ENCODE peak calls at places on chromosomes 7 and 10, in eight cellular contexts. U is hepatocyte; J is left cardiac atrium; F is Calu3; L is stimulated activated CD4-positive, alpha-beta T cell treated with anti-CD3 and anti-CD28 coated beads, Interleukin-1b, Interleukin-23, amount 100 ng/mL, for 4 hours; V is activated effector memory CD4-positive, alpha-beta T cell treated with Interleukin-2 at 50 U/mL for 16 hours; C is suprapubic skin; K is hypothalamus. Z is an unnamed sample.

GRCh38 chr7:151110941-151111645 is 24.8 kb downstream of the AGAP3 start:
- DNase-seq in F (peak), U (peak), J (peak), V (peak), C (peak), L (peak), K (peak), Z (peak)

GRCh38 chr10:103458720-103459119 is at the start of gene CALHM1:
- DNase-seq in U (peak), C (no peak), L (no peak), F (no peak), V (no peak), J (no peak), K (no peak), Z (no peak)

GRCh38 chr10:43267811-43268210 is 946 bp upstream of the RASGEF1A start:
- DNase-seq in V (no peak), U (no peak), K (no peak), L (no peak), F (no peak), J (no peak), C (no peak), Z (no peak)

GRCh38 chr10:970311-971149 is 17.7 kb upstream of the GTPBP4 start:
- DNase-seq in V (no peak), U (peak), K (no peak), L (no peak), F (no peak), C (no peak), J (peak), Z (no peak)

GRCh38 chr10:119049777-119050176 is 20.3 kb downstream of the NANOS1 start:
- DNase-seq in V (no peak), C (no peak), J (no peak), U (no peak), L (no peak), K (no peak), F (no peak), Z (no peak)

GRCh38 chr7:99218406-99219184 is 10.7 kb upstream of the KPNA7 start:
- DNase-seq in U (no peak), K (no peak), J (no peak), L (no peak), V (no peak), F (peak), C (no peak), Z (no peak)

GRCh38 chr7:133484135-133484534 is 231.3 kb downstream of the EXOC4 start:
- DNase-seq in C (no peak), U (no peak), K (no peak), V (no peak), J (no peak), L (peak), F (no peak), Z (peak)

GRCh38 chr10:93300518-93300917 is 181.6 kb downstream of the MYOF start:
- DNase-seq in F (no peak), V (no peak), J (no peak), L (no peak), K (no peak), C (no peak), U (no peak), Z (no peak)

GRCh38 chr7:87448427-87448826 is 27.1 kb downstream of the ABCB4 start:
- DNase-seq in U (no peak), K (no peak), L (no peak), F (no peak), J (no peak), C (no peak), V (no peak), Z (no peak)

GRCh38 chr10:72545511-72545910 is 80.4 kb downstream of the MICU1 start:
- DNase-seq in K (no peak), C (no peak), F (no peak), U (no peak), J (no peak), V (no peak), L (no peak), Z (no peak)

GRCh38 chr10:69816963-69817605 is 15.4 kb downstream of the COL13A1 start:
- DNase-seq in V (no peak), K (no peak), L (no peak), U (no peak), C (no peak), F (no peak), J (no peak), Z (no peak)

GRCh38 chr7:41045556-41046123 is 657.2 kb downstream of the INHBA start:
- DNase-seq in V (no peak), C (no peak), L (no peak), F (peak), J (no peak), U (peak), K (no peak), Z (no peak)

GRCh38 chr10:94349327-94349726 is 13.4 kb downstream of the NOC3L start:
- DNase-seq in L (no peak), K (no peak), F (no peak), U (no peak), C (no peak), J (no peak), V (no peak), Z (no peak)

GRCh38 chr7:151824285-151824950 is 52.5 kb downstream of the PRKAG2 start:
- DNase-seq in K (no peak), V (no peak), U (no peak), F (no peak), J (no peak), L (no peak), C (no peak), Z (no peak)

GRCh38 chr10:103792547-103792946 is 62.8 kb downstream of the SH3PXD2A start:
- DNase-seq in F (no peak), C (peak), K (no peak), U (no peak), L (no peak), J (no peak), V (no peak), Z (no peak)

GRCh38 chr7:99171731-99172130 is 27.8 kb upstream of the SMURF1 start:
- DNase-seq in J (no peak), F (no peak), K (no peak), U (no peak), V (no peak), C (no peak), L (no peak), Z (no peak)

GRCh38 chr7:137146552-137146961 is 197.0 kb downstream of the PTN start:
- DNase-seq in L (no peak), V (no peak), F (no peak), U (no peak), K (no peak), J (no peak), C (no peak), Z (no peak)

GRCh38 chr10:102152545-102152890 is 329 bp downstream of the NOLC1 start:
- DNase-seq in F (peak), V (no peak), J (no peak), L (peak), C (no peak), K (no peak), U (peak), Z (no peak)

GRCh38 chr7:2452074-2452507 is 24.1 kb downstream of the GRIFIN start:
- DNase-seq in F (peak), C (peak), K (no peak), L (no peak), J (no peak), U (peak), V (no peak), Z (peak)

GRCh38 chr7:51067757-51068156 is 248.9 kb downstream of the COBL start:
- DNase-seq in K (peak), J (peak), U (peak), F (peak), V (no peak), L (peak), C (no peak), Z (no peak)

GRCh38 chr10:18583575-18584270 is 67.7 kb downstream of the NSUN6 start:
- DNase-seq in C (no peak), K (no peak), L (no peak), J (no peak), F (no peak), V (no peak), U (no peak), Z (no peak)

GRCh38 chr7:732094-732541 is 5.0 kb upstream of the PRKAR1B start:
- DNase-seq in C (no peak), K (no peak), J (peak), V (no peak), U (peak), L (no peak), F (peak), Z (no peak)

GRCh38 chr7:27160546-27161213 is 4.2 kb upstream of the HOXA7 start:
- DNase-seq in J (peak), U (peak), L (peak), V (peak), C (peak), F (peak), K (peak), Z (peak)

GRCh38 chr10:110141747-110142625 is 65.4 kb upstream of the MXI1 start:
- DNase-seq in F (no peak), K (no peak), V (no peak), L (no peak), U (peak), C (no peak), J (peak), Z (no peak)

GRCh38 chr10:55629792-55630490 is 731.1 kb downstream of the ZWINT start:
- DNase-seq in K (no peak), V (no peak), C (peak), U (peak), F (no peak), J (peak), L (no peak), Z (no peak)

GRCh38 chr10:29204119-29204518 is 84.8 kb upstream of the LYZL1 start:
- DNase-seq in K (no peak), F (no peak), U (peak), V (no peak), J (no peak), C (no peak), L (no peak), Z (no peak)

GRCh38 chr10:129174167-129175014 is 292.6 kb upstream of the MGMT start:
- DNase-seq in L (no peak), K (no peak), F (no peak), V (no peak), C (no peak), J (no peak), U (no peak), Z (no peak)

GRCh38 chr10:22250897-22251605 is 33.2 kb upstream of the EBLN1 start:
- DNase-seq in L (no peak), F (no peak), K (no peak), V (no peak), J (no peak), U (no peak), C (no peak), Z (no peak)